ENCODE peak calls at places on chromosomes 16 and 17, in six cellular contexts. F is CD8-positive, alpha-beta memory T cell; P is tibial artery; Q is ovary; G is astrocyte; V is effector memory CD4-positive, alpha-beta T cell. C is an unnamed sample.

GRCh38 chr17:14019186-14019956 is 49.9 kb upstream of the COX10 start:
- DNase-seq in F (no peak), P (no peak), Q (no peak), G (peak; percentile 71), V (no peak), C (no peak)

GRCh38 chr16:28309811-28310311 is 17.5 kb downstream of the SBK1 start:
- DNase-seq in F (peak; percentile 95), P (no peak), Q (no peak), G (no peak), V (peak; percentile 73), C (peak; percentile 59)

GRCh38 chr17:50593321-50593720 is 32.8 kb downstream of the CACNA1G start:
- DNase-seq in F (no peak), P (no peak), Q (no peak), G (no peak), V (no peak), C (no peak)

GRCh38 chr16:898216-898615 is 72.6 kb downstream of the LMF1 start:
- DNase-seq in F (peak; percentile 36), P (no peak), Q (no peak), G (no peak), V (no peak), C (no peak)

GRCh38 chr17:60391419-60392041 is 403 bp downstream of the USP32 start:
- DNase-seq in F (no peak), P (no peak), Q (no peak), G (no peak), V (no peak), C (no peak)

GRCh38 chr16:66843191-66843590 is 1.0 kb upstream of the CA7 start:
- DNase-seq in F (no peak), P (no peak), Q (no peak), G (no peak), V (no peak), C (no peak)

GRCh38 chr17:34981538-34982241 is 1.4 kb downstream of the LIG3 start:
- DNase-seq in F (no peak), P (no peak), Q (no peak), G (peak; percentile 38), V (no peak), C (peak; percentile 16)

GRCh38 chr17:41907185-41907556 is 11.6 kb downstream of the ACLY start:
- DNase-seq in F (no peak), P (no peak), Q (no peak), G (peak; percentile 88), V (no peak), C (no peak)

GRCh38 chr16:74716355-74716754 is 15.7 kb upstream of the MLKL start:
- DNase-seq in F (no peak), P (no peak), Q (no peak), G (no peak), V (no peak), C (no peak)

GRCh38 chr17:19642373-19642893 is 6.1 kb upstream of the ALDH3A2 start:
- DNase-seq in F (no peak), P (no peak), Q (no peak), G (no peak), V (no peak), C (no peak)

GRCh38 chr17:71334041-71334781 is 786.6 kb upstream of the SOX9 start:
- DNase-seq in F (no peak), P (no peak), Q (no peak), G (no peak), V (no peak), C (no peak)

GRCh38 chr16:12673466-12673865 is 130.2 kb downstream of the CPPED1 start:
- DNase-seq in F (no peak), P (no peak), Q (no peak), G (no peak), V (no peak), C (no peak)

GRCh38 chr17:82932146-82933005 is 92.6 kb upstream of the ZNF750 start:
- DNase-seq in F (peak; percentile 14), P (peak; percentile 54), Q (peak; percentile 5), G (peak; percentile 64), V (no peak), C (no peak)

GRCh38 chr17:77546772-77547201 is 406.0 kb downstream of the SEC14L1 start:
- DNase-seq in F (no peak), P (no peak), Q (no peak), G (peak; percentile 18), V (no peak), C (no peak)

GRCh38 chr16:24975428-24975889 is 39.7 kb downstream of the ARHGAP17 start:
- DNase-seq in F (no peak), P (no peak), Q (no peak), G (no peak), V (no peak), C (no peak)

GRCh38 chr17:42287305-42288077 is 807 bp upstream of the STAT5A start:
- DNase-seq in F (peak; percentile 68), P (peak; percentile 90), Q (peak; percentile 57), G (no peak), V (peak; percentile 39), C (peak; percentile 75)

GRCh38 chr17:51653902-51654301 is 393.6 kb downstream of the UTP18 start:
- DNase-seq in F (no peak), P (no peak), Q (no peak), G (no peak), V (no peak), C (no peak)

GRCh38 chr16:15523092-15523541 is 88.7 kb downstream of the BMERB1 start:
- DNase-seq in F (no peak), P (no peak), Q (no peak), G (no peak), V (no peak), C (no peak)

GRCh38 chr17:61833536-61834203 is 29.7 kb downstream of the BRIP1 start:
- DNase-seq in F (no peak), P (no peak), Q (no peak), G (peak; percentile 74), V (no peak), C (no peak)

GRCh38 chr17:66459811-66460270 is 157.4 kb downstream of the PRKCA start:
- DNase-seq in F (no peak), P (no peak), Q (peak; percentile 79), G (peak; percentile 98), V (no peak), C (no peak)

GRCh38 chr16:57260294-57260929 is 15.4 kb downstream of the ARL2BP start:
- DNase-seq in F (no peak), P (peak; percentile 61), Q (no peak), G (peak; percentile 67), V (no peak), C (no peak)

GRCh38 chr16:14401839-14402115 is 228.3 kb downstream of the PARN start:
- DNase-seq in F (no peak), P (peak; percentile 77), Q (no peak), G (peak; percentile 15), V (no peak), C (no peak)

GRCh38 chr17:66716236-66717026 is 118.5 kb upstream of the CACNG5 start:
- DNase-seq in F (no peak), P (no peak), Q (no peak), G (peak; percentile 14), V (no peak), C (no peak)

DNA sequence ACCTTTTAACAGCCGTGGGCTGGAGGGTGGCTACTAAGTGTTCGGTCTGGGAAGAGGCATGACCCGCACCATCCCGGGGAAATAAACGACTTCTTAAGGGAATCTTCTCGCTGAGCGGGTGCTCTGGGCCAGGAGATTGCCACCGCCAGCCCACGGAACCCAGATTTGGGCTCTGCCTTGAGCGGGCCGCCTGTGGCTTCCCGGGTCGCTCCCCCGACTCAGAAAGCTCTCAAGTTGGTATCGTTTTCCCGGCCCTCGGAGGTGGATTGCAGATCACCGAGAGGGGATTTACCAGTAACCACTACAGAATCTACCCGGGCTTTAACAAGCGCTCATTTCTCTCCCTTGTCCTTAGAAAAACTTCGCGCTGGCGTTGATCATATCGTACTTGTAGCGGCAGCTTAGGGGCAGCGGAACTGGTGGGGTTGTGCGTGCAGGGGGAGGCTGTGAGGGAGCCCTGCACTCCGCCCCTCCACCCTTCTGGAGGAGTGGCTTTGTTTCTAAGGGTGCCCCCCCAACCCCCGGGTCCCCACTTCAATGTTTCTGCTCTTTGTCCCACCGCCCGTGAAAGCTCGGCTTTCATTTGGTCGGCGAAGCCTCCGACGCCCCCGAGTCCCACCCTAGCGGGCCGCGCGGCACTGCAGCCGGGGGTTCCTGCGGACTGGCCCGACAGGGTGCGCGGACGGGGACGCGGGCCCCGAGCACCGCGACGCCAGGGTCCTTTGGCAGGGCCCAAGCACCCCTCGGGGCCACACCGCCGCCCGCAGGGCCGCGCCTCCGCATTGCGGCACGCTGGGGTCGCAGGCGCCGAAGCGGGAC is 3.6 kb upstream of the CBX4 start:
- DNase-seq in F (no peak), P (no peak), Q (peak; percentile 63), G (no peak), V (no peak), C (peak; percentile 39)
- H3K4me1 ChIP-seq in F (peaks cover 44% of the 10 kb centered on the region), P (no peaks in the 10 kb centered on the region), Q (peaks cover 7% of the 10 kb centered on the region), G (peaks cover 5% of the 10 kb centered on the region), V (peaks cover 58% of the 10 kb centered on the region), C (peaks cover 65% of the 10 kb centered on the region)

GRCh38 chr17:76538941-76539340 is 903 bp upstream of the PRCD start:
- DNase-seq in F (no peak), P (peak; percentile 49), Q (no peak), G (no peak), V (no peak), C (no peak)
- H3K4me3 ChIP-seq in F (no peak overlapping the region), P (no peak overlapping the region), Q (no peak overlapping the region), G (no peak overlapping the region), V (no peak overlapping the region), C (no peak overlapping the region)

GRCh38 chr16:85897384-85897783 is 1.6 kb upstream of the IRF8 start:
- DNase-seq in F (no peak), P (no peak), Q (no peak), G (no peak), V (no peak), C (no peak)
- H3K4me1 ChIP-seq in F (peaks cover 20% of the 10 kb centered on the region), P (no peaks in the 10 kb centered on the region), Q (peaks cover 5% of the 10 kb centered on the region), G (peaks cover 10% of the 10 kb centered on the region), V (peaks cover 15% of the 10 kb centered on the region), C (peaks cover 9% of the 10 kb centered on the region)

DNA sequence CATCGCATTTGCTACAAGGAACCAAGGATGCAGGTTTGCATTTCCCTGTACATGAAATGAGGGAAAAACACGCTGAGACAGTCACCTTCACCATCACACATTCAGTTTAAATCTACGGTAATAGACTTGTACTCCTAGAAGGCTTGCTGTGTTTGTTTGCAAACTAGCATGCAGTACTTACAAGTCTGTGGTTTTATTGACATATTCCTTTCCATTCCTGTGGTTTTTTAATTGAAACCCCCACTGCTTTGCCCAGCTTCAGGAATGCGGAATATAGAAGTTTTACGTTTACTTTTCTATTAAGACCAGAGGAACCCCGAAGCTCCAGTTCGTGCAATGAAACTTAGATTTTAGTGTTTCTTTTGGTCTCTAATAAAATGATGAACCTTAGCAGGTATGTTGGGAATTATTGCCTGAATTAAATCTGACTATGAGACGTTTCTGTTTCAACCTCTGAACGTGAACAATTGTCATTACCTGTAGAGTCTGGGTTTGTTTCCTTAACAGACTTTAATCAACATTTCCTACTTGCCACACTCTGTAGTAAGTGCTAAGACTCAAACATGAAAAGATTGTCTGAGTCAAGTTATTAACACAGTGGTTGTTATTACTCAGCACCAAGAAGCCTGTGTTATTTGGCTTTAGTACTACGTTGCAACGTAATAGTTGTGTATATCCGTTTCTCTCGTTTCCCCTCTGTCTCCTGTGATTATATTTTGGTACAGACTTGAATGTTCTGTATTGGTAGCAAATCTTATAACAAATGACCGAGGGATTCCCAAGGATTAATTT is 793.3 kb upstream of the GOT2 start:
- DNase-seq in F (no peak), P (no peak), Q (no peak), G (peak; percentile 86), V (no peak), C (no peak)
- H3K4me3 ChIP-seq in F (no peak overlapping the region), P (no peak overlapping the region), Q (no peak overlapping the region), G (no peak overlapping the region), V (no peak overlapping the region), C (no peak overlapping the region)

GRCh38 chr17:76431509-76431908 is 21.4 kb downstream of the UBE2O start:
- DNase-seq in F (no peak), P (no peak), Q (no peak), G (no peak), V (no peak), C (no peak)
- H3K4me1 ChIP-seq in F (no peaks in the 10 kb centered on the region), P (no peaks in the 10 kb centered on the region), Q (peaks cover 3% of the 10 kb centered on the region), G (no peaks in the 10 kb centered on the region), V (no peaks in the 10 kb centered on the region), C (no peaks in the 10 kb centered on the region)